ENCODE peak calls at places on chromosome 22, in seven cellular contexts. C is MM.1S, L is DND-41, N is mammary epithelial cell, J is GM23248, P is PC-9, S is fibroblast of lung. X is an unnamed sample. For H3K36me3, the result is how much of the 10 kb centered on the place peaks cover.

GRCh38 chr22:35315855-35316745 is 16.4 kb downstream of the TOM1 start:
- DNase-seq in C (no peak), L (no peak), N (no peak), J (no peak), P (no peak), S (no peak), X (no peak)

GRCh38 chr22:39149915-39150847 is 2.3 kb downstream of the CBX7 start:
- DNase-seq in C (peak), L (no peak), N (no peak), J (no peak), P (no peak), S (no peak), X (no peak)

GRCh38 chr22:38467904-38468760 is at the start of gene KDELR3:
- DNase-seq in C (no peak), L (no peak), N (peak), J (peak), P (peak), S (peak), X (peak)

GRCh38 chr22:36461665-36462474 is 19.6 kb downstream of the TXN2 start:
- DNase-seq in C (no peak), L (no peak), N (peak), J (peak), P (peak), S (peak), X (no peak)

GRCh38 chr22:32801436-32802290 is at the start of gene TIMP3:
- DNase-seq in C (no peak), L (no peak), N (peak), J (peak), P (peak), S (peak), X (peak)

GRCh38 chr22:28108851-28109250 is 189.8 kb upstream of the PITPNB start:
- DNase-seq in C (no peak), L (no peak), N (no peak), J (no peak), P (no peak), S (no peak), X (no peak)

GRCh38 chr22:37162221-37163095 is 12.7 kb upstream of the IL2RB start:
- DNase-seq in C (peak), L (peak), N (no peak), J (no peak), P (no peak), S (no peak), X (no peak)

GRCh38 chr22:35894937-35895708 is 133.5 kb downstream of the RBFOX2 start:
- DNase-seq in C (no peak), L (no peak), N (peak), J (peak), P (peak), S (peak), X (peak)

GRCh38 chr22:23752090-23752691 is 1.3 kb upstream of the ZNF70 start:
- DNase-seq in C (no peak), L (no peak), N (no peak), J (no peak), P (no peak), S (no peak), X (no peak)

GRCh38 chr22:45678961-45679912 is 7.6 kb downstream of the ATXN10 start:
- DNase-seq in C (no peak), L (no peak), N (peak), J (peak), P (no peak), S (peak), X (no peak)

GRCh38 chr22:30829901-30830550 is 135.4 kb downstream of the OSBP2 start:
- DNase-seq in C (no peak), L (no peak), N (peak), J (peak), P (peak), S (peak), X (no peak)

GRCh38 chr22:38831166-38831945 is 12.5 kb downstream of the NPTXR start:
- DNase-seq in C (no peak), L (no peak), N (peak), J (peak), P (peak), S (peak), X (peak)

GRCh38 chr22:34992672-34993071 is 73.3 kb upstream of the ISX start:
- DNase-seq in C (peak), L (no peak), N (no peak), J (no peak), P (no peak), S (no peak), X (no peak)

GRCh38 chr22:43275545-43275981 is 67.6 kb downstream of the SCUBE1 start:
- DNase-seq in C (no peak), L (no peak), N (peak), J (no peak), P (no peak), S (no peak), X (no peak)

GRCh38 chr22:29128891-29129643 is 56.2 kb downstream of the KREMEN1 start:
- DNase-seq in C (no peak), L (no peak), N (no peak), J (peak), P (no peak), S (no peak), X (no peak)

DNA sequence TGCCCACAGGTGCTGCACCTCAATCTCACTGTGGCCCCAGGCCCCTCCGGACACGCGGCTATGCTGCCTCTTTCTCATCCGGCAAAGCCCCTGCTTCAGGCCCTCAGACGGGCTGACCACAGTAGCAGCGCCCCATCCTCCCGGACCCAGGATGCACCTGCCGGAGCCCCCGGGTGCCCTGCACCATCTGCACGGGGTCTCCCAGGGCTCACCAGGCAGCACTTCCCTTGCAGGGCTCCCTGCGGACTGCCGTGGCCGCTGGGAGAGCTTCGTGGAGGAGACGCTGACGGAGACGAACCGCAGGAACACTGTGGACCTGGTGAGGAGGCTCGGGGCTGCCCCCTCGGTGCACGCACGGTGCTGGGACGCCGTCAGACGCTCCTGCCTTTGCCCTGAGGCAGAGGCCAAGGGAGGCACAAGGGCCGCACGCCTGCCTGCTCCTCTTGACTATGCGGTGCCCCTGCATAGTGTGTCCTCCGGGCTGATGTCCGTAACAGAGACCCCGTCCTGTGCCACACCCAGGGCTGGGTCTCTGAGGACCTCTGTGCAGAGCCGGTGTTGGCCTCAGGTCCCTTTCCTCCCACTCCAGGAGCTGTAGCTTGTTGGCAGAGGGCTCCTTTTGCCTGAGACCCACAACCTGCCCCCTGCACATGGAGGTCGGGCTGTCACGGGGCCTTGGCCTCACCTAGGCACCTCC is 38.6 kb downstream of the SBF1 start:
- DNase-seq in C (no peak), L (no peak), N (no peak), J (no peak), P (no peak), S (no peak), X (no peak)
- H3K36me3 ChIP-seq in C (under half), L (half or more), N (under half), J (under half), P (under half), S (under half), X (half or more)

GRCh38 chr22:19766506-19767426 is 6.2 kb downstream of the TBX1 start:
- DNase-seq in C (peak), L (peak), N (no peak), J (peak), P (peak), S (no peak), X (peak)
- TF ChIP-seq EZH2 in C (peak), L (peak), N (no peak), J (no peak), P (peak), S (peak), X (peak)

GRCh38 chr22:20086101-20086599 is 6.1 kb downstream of the DGCR8 start:
- DNase-seq in C (no peak), L (no peak), N (no peak), J (no peak), P (no peak), S (no peak), X (no peak)

GRCh38 chr22:20083891-20084546 is 4.0 kb downstream of the DGCR8 start:
- DNase-seq in C (no peak), L (no peak), N (no peak), J (no peak), P (no peak), S (no peak), X (no peak)

GRCh38 chr22:20083157-20083890 is 3.3 kb downstream of the DGCR8 start:
- DNase-seq in C (no peak), L (no peak), N (no peak), J (no peak), P (no peak), S (no peak), X (no peak)

GRCh38 chr22:20085651-20086050 is 5.6 kb downstream of the DGCR8 start:
- DNase-seq in C (no peak), L (no peak), N (no peak), J (no peak), P (no peak), S (no peak), X (no peak)

DNA sequence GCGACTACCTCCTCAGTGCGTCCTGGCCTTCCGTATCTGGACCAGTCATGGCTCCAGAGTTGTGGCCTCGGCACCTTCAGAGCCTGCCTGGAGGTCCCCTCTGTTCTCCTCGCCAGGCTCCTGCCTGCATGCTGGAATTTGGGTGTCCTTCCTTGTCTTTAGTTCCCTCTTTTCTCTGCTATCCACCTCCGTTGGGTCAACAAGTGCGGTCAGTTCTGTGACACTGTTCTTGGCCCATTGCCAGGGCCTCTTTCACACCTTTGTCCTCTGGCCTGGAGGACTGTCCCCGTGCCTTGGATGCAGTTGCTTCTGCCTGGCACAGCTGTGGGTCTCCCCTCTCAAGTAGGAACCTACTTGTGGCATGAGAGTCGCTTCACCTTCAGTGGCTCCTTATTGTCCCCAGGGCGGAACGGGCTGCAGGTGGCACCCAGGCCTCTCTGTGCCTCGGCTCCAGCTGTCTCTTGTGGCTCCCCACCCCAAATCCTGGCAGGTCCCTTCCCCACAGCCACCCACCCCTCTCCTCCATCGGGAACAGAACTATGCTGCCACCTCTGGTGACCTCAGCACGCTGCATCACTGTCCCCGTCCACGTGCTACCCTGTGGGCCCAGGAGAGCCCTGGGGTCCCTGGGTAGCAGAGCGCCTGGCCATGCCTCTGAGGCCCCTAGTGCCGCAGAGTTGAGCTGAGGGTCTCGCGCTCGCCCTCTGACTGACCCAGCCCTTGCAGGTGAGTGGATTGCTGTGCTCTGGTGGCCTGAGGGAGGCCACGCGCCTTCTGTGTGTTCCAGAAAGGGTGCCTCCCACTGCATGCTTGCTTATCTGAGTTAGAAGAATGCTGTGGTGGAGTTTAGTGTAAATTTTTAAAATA is 4.7 kb downstream of the DGCR8 start:
- DNase-seq in C (no peak), L (peak), N (no peak), J (peak), P (no peak), S (no peak), X (peak)
- H3K36me3 ChIP-seq in C (under half), L (half or more), N (under half), J (under half), P (under half), S (under half), X (half or more)

GRCh38 chr22:49670610-49671330 is 156.9 kb downstream of the BRD1 start:
- DNase-seq in C (no peak), L (no peak), N (no peak), J (no peak), P (no peak), S (no peak), X (no peak)
- TF ChIP-seq EZH2 in C (no peak), L (no peak), N (no peak), J (no peak), P (no peak), S (no peak), X (no peak)

DNA sequence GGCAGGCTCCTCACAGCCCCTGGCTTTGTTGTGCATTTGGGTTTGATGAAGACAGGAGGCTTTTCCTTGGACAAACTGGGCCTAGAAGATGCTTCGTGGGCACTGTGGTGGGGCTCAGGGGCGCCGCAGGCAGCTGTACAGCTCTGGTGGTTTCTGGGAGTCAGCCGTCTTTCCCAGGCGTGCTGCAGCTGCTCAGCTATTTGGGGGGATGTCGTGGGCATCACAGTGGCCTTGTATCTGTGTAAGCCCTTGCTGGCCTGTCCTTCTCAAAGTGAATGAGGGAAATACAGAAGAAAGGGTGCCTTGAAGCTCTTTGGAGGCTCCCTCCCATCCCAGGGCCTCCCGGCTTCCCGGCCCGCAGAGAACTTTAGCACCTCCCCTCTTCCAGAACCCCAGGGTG is 89.5 kb downstream of the TBC1D22A start:
- DNase-seq in C (no peak), L (peak), N (no peak), J (no peak), P (no peak), S (no peak), X (no peak)
- H3K36me3 ChIP-seq in C (under half), L (under half), N (under half), J (under half), P (under half), S (under half), X (under half)

GRCh38 chr22:19109198-19110063 is 12.8 kb downstream of the DGCR2 start:
- DNase-seq in C (peak), L (peak), N (peak), J (peak), P (no peak), S (peak), X (peak)

GRCh38 chr22:19106886-19107729 is 15.1 kb downstream of the DGCR2 start:
- DNase-seq in C (no peak), L (no peak), N (no peak), J (no peak), P (no peak), S (no peak), X (no peak)

GRCh38 chr22:19105867-19106802 is 16.1 kb downstream of the DGCR2 start:
- DNase-seq in C (no peak), L (no peak), N (peak), J (no peak), P (no peak), S (no peak), X (no peak)

GRCh38 chr22:19108807-19109197 is 13.4 kb downstream of the DGCR2 start:
- DNase-seq in C (no peak), L (no peak), N (peak), J (no peak), P (no peak), S (no peak), X (no peak)

GRCh38 chr22:19107730-19108074 is 14.5 kb downstream of the DGCR2 start:
- DNase-seq in C (no peak), L (no peak), N (no peak), J (no peak), P (no peak), S (no peak), X (no peak)
- TF ChIP-seq EZH2 in C (no peak), L (no peak), N (no peak), J (no peak), P (no peak), S (no peak), X (no peak)

X was measured in A673.